ENCODE peak calls at places on chromosomes 7 and 10, in four cellular contexts. S, O, J and F are unnamed samples.

GRCh38 chr10:22560391-22561239 is 153.8 kb downstream of the PIP4K2A start:
- DNase-seq in S (no peak), O (no peak), J (no peak), F (no peak)

GRCh38 chr10:20891338-20891714 is 5.8 kb downstream of the NEBL start:
- DNase-seq in S (no peak), O (no peak), J (no peak), F (no peak)

GRCh38 chr10:97040248-97040584 is 145.5 kb downstream of the SLIT1 start:
- DNase-seq in S (no peak), O (no peak), J (no peak), F (no peak)

GRCh38 chr7:71286336-71286735 is 154.4 kb downstream of the GALNT17 start:
- DNase-seq in S (no peak), O (no peak), J (no peak), F (no peak)

GRCh38 chr7:503575-504111 is 16.0 kb downstream of the PDGFA start:
- DNase-seq in S (peak), O (no peak), J (no peak), F (peak)

GRCh38 chr10:7311256-7312178 is 99.3 kb downstream of the SFMBT2 start:
- DNase-seq in S (no peak), O (no peak), J (no peak), F (peak)

GRCh38 chr7:124250297-124251034 is 217.6 kb upstream of the TMEM229A start:
- DNase-seq in S (no peak), O (no peak), J (no peak), F (no peak)

GRCh38 chr10:53952698-53953097 is 848.3 kb downstream of the PCDH15 start:
- DNase-seq in S (no peak), O (no peak), J (no peak), F (no peak)

GRCh38 chr7:47271749-47272148 is 310.2 kb downstream of the TNS3 start:
- DNase-seq in S (no peak), O (no peak), J (no peak), F (no peak)

GRCh38 chr7:132061931-132062330 is 505.5 kb upstream of the PODXL start:
- DNase-seq in S (no peak), O (no peak), J (no peak), F (no peak)

GRCh38 chr7:26490631-26491624 is 199.3 kb downstream of the SNX10 start:
- DNase-seq in S (no peak), O (no peak), J (no peak), F (no peak)

GRCh38 chr7:97002555-97003261 is 2.6 kb upstream of the DLX6 start:
- DNase-seq in S (no peak), O (no peak), J (peak), F (no peak)

GRCh38 chr7:97005764-97006145 is 402 bp downstream of the DLX6 start:
- DNase-seq in S (peak), O (no peak), J (no peak), F (no peak)

GRCh38 chr7:97004931-97005763 is at the start of gene DLX6:
- DNase-seq in S (peak), O (no peak), J (peak), F (peak)

GRCh38 chr7:97003262-97004236 is 1.8 kb upstream of the DLX6 start:
- DNase-seq in S (no peak), O (no peak), J (peak), F (no peak)

DNA sequence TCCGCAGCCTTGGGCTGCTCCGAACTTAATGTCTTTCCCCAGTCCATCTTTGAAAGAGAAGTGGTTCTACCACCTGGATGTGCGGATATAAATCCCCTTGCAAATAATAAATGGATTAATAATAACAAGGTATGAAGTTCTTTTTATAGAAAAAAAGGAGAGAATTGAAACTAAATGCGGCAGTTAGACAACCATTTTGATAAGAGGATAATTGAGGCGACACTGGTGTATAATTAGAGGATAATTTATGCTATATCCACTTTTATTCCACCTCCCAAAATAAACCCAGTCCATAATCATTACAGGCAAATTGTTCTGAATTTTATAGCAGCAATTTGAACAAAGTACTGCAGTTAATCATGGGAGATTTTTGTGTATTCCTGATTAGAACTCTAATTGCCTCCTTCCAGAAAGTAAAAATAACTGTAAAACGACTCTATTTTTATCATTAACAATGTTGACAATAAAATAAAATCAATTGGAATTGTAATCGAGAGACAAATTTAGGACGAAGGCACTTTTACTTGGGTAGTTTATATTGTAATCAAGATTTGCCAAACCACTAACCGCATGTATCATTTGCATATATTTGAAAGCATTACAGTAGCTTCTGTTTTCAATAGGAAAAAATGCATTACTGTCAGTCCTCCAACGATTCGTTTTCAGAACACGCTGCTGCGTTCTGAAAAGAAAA is 969 bp upstream of the DLX6 start:
- DNase-seq in S (no peak), O (no peak), J (no peak), F (no peak)
- TF ChIP-seq PHF8 in S (no peak), O (no peak), J (no peak), F (no peak)

GRCh38 chr7:101287032-101287431 is 34.6 kb downstream of the IFT22 start:
- DNase-seq in S (no peak), O (no peak), J (no peak), F (no peak)
- TF ChIP-seq PHF8 in S (no peak), O (no peak), J (no peak), F (no peak)

DNA sequence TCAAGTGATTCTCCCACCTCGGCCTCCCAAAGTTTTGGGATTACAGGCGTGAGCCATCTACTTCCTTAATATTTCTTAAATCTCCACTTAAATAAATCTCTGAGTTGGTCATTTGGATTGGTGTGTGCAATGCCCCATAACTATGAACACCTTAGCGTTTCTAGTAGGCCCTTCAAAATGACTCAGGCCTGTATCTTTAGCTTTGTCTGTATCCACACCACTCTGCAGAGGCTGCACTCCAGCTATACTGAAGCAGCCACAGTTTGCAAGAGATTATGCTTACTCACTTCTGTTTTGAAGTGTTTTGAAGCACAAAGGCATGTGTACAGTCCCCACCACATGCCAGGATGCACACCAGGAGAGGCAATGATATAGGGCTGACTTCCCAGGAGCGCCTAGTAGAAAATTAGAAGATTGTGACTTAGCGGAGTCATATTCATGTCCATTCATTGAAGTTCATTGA is 2.4 kb upstream of the ST7 start:
- DNase-seq in S (no peak), O (no peak), J (no peak), F (no peak)
- TF ChIP-seq PHF8 in S (no peak), O (no peak), J (no peak), F (no peak)

DNA sequence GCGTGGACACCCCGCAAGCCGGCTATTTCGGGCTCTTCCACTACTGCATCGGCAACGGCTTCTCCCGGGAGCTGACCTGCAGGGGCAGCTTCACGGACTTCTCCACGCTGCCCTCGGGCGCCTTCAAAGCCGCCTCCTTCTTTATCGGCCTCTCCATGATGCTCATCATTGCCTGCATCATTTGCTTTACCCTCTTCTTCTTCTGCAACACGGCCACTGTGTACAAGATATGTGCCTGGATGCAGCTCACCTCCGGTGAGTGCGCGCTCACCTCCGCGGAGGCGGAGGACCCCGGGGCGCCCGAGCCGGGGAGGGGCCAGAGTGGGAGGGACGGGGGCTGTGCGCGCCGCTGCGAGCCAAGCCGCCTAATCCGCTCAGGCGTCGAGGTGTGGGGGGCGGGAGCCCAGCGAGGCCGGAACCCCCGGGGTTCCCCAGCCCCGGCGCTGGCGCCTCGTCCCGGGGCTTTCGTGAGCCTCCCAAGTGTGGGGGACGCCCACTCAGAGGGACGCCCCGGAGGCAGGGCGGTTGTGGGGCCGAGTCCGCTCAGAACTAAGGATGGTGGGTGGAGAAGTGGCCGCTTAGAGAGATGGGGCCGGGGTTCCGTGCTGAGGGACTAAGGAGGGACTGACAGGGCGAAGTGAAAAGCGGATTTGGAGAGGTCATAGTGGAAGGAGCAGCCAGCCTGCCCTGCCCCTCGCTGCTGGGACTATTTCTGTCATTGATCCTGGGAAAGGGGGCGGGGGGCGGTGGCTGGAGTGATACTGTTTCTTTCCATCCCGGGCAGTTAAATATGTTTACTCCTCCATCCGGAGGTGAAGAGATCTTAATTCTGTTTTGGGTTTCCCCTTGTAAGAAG is 795 bp downstream of the LHFPL3 start:
- DNase-seq in S (no peak), O (no peak), J (peak), F (no peak)
- TF ChIP-seq PHF8 in S (no peak), O (no peak), J (no peak), F (no peak)

GRCh38 chr7:2870471-2870941 is 26.4 kb upstream of the GNA12 start:
- DNase-seq in S (no peak), O (no peak), J (no peak), F (no peak)

GRCh38 chr7:2866601-2867000 is 22.5 kb upstream of the GNA12 start:
- DNase-seq in S (no peak), O (no peak), J (no peak), F (no peak)

GRCh38 chr7:2873146-2873545 is 29.0 kb upstream of the GNA12 start:
- DNase-seq in S (no peak), O (no peak), J (no peak), F (no peak)

GRCh38 chr7:2872296-2872874 is 28.3 kb upstream of the GNA12 start:
- DNase-seq in S (no peak), O (no peak), J (no peak), F (no peak)

DNA sequence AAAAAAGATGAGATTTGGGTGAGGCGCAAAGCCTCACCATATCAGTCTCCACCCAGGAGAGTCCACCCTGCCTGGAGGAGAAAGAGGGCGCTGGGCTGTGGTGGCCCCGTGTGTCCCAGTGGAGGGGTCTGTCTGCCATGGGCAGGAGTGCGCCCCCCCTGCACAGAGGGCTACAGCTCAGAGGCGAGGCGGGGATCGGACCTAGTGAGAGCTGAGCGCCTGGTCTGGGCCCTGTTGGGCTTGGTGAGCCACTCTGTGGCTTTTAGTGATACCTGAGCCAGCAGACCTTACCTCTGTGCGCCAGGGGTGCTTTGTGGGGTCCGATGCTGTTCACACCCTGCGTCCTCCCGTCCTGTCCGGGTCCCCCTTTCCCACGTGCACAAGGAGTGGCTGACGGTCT is 25.9 kb upstream of the GNA12 start:
- DNase-seq in S (no peak), O (no peak), J (no peak), F (no peak)
- TF ChIP-seq PHF8 in S (no peak), O (no peak), J (no peak), F (no peak)

GRCh38 chr10:58642283-58642682 is 129.6 kb downstream of the BICC1 start:
- DNase-seq in S (no peak), O (no peak), J (no peak), F (no peak)

GRCh38 chr10:58641708-58642107 is 129.0 kb downstream of the BICC1 start:
- DNase-seq in S (no peak), O (no peak), J (no peak), F (no peak)

GRCh38 chr10:58638406-58638805 is 125.7 kb downstream of the BICC1 start:
- DNase-seq in S (no peak), O (no peak), J (no peak), F (peak)

GRCh38 chr10:58643029-58643428 is 130.4 kb downstream of the BICC1 start:
- DNase-seq in S (no peak), O (no peak), J (no peak), F (no peak)

GRCh38 chr10:58641095-58641531 is 128.4 kb downstream of the BICC1 start:
- DNase-seq in S (peak), O (no peak), J (no peak), F (peak)
- TF ChIP-seq PHF8 in S (no peak), O (no peak), J (no peak), F (no peak)

GRCh38 chr10:5317547-5318107 is 47.1 kb upstream of the UCN3 start:
- DNase-seq in S (peak), O (peak), J (no peak), F (peak)
- TF ChIP-seq PHF8 in S (no peak), O (no peak), J (no peak), F (no peak)

DNA sequence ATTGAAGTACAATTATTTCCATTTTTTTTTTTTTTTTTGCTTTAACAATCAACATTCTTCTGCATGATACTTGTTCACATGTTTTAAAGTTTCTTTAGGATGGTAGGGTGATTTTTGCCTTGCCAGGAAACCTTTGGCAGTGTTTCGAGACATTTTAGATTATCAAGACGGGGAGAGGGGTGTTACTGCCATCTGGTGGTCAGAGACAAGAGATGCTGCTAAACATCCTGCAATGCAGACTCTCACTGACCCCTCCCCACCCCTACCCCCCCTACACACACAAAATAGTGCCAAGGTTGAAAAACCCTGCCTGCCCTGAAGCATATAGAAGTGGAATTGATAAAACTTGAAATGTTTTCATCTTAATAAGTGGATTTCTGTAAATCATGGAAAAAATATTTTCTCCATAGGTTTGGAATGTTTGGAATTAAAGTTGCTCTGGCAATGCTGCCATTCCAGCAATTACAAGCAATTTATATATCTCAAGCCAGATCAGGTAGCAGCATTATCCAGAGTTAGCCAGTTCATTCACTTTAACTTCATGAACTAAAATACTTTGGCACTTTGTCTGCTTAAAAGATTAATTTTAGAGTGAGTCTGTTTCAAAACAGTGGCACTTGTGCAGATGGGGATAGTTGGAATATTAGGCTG is 62.1 kb downstream of the SDHAF3 start:
- DNase-seq in S (peak), O (peak), J (no peak), F (peak)
- TF ChIP-seq PHF8 in S (no peak), O (no peak), J (no peak), F (no peak)